ENCODE peak calls at places on chromosomes 13 and 19, in six cellular contexts. E is heart right ventricle, Z is fibroblast of lung, X is GM12865, L is NT2/D1, V is dorsolateral prefrontal cortex. M is an unnamed sample.

GRCh38 chr19:7989071-7989575 is 16.3 kb downstream of the ELAVL1 start:
- DNase-seq in V (no peak), E (no peak), X (no peak), L (peak; percentile 22), Z (no peak), M (no peak)

GRCh38 chr13:52739468-52740071 is at the start of gene CNMD:
- DNase-seq in Z (no peak), E (no peak), X (no peak), L (no peak), V (no peak), M (no peak)

GRCh38 chr19:39365531-39365930 is 23.3 kb downstream of the SAMD4B start:
- DNase-seq in X (no peak), Z (no peak), L (no peak), E (no peak), V (no peak), M (no peak)

GRCh38 chr19:44573183-44573582 is 40.2 kb upstream of the IGSF23 start:
- DNase-seq in L (no peak), E (no peak), X (no peak), Z (no peak), V (no peak), M (no peak)

GRCh38 chr13:51587372-51587771 is 3.1 kb downstream of the WDFY2 start:
- DNase-seq in V (no peak), Z (no peak), L (no peak), X (no peak), E (no peak), M (no peak)

GRCh38 chr13:45626731-45627374 is 11.3 kb upstream of the ERICH6B start:
- DNase-seq in Z (no peak), V (no peak), L (no peak), E (no peak), X (no peak), M (no peak)

GRCh38 chr19:30319876-30320275 is 52.3 kb upstream of the ZNF536 start:
- DNase-seq in X (no peak), V (no peak), E (no peak), Z (no peak), L (no peak), M (no peak)

GRCh38 chr13:110126391-110126961 is 180.5 kb downstream of the COL4A1 start:
- DNase-seq in X (no peak), Z (peak; percentile 95), E (peak; percentile 77), L (peak; percentile 84), V (no peak), M (peak; percentile 91)

GRCh38 chr13:96003304-96003703 is 49.9 kb downstream of the UGGT2 start:
- DNase-seq in V (no peak), Z (peak; percentile 8), L (no peak), X (no peak), E (no peak), M (no peak)

GRCh38 chr19:51689751-51690358 is 3.3 kb upstream of the SPACA6 start:
- DNase-seq in L (peak; percentile 49), E (peak; percentile 46), V (no peak), X (no peak), Z (peak; percentile 41), M (no peak)

GRCh38 chr13:36907801-36908200 is 12.2 kb downstream of the SMAD9 start:
- DNase-seq in X (no peak), E (no peak), Z (no peak), L (no peak), V (no peak), M (no peak)

GRCh38 chr19:12365094-12365371 is 450 bp downstream of the ZNF442 start:
- DNase-seq in L (no peak), V (no peak), X (no peak), Z (peak; percentile 18), E (peak; percentile 16), M (no peak)

GRCh38 chr19:16160943-16161560 is 12.3 kb downstream of the CIB3 start:
- DNase-seq in L (no peak), V (no peak), Z (peak; percentile 67), E (no peak), X (no peak), M (peak; percentile 39)

DNA sequence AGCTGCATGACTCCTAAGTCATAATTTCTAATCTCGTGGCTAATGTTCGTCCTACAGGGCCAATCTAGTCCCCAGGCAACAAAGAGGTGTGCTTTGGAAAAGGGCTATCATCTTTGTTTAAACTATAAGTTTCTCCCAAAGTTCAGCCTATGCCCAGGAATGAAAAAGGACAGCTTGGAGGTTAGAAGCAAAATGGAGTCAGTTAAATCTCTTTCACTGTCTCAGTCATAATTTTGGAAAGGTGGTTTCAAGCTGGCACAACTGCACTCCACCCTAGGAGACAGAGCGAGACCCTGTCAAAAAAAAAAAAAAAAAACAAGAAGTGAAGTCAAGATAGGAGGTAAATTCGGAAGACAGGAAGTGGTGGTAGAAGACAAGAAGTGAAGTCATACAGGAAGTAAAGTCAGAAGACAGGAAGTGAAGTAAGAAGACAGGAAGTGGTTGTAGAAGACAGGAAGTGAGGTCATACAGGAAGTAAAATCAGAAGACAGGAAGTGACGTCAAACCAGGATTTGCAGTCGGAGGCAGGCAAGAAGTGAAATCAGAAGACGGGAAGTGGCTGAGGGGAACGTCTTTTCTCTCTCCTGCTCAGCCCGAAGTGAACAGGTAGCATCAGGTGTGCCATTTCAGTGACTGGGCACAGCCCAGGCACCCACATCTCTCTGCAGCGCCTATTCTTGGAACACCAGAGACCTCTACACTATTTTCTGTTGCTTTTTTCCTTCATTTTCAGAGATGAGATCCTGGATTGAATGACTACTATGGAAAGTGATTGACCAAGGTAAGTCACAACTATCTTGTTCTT is 32.2 kb downstream of the GP6 start:
- DNase-seq in L (peak; percentile 42), Z (peak; percentile 46), E (no peak), V (no peak), X (peak; percentile 93), M (peak; percentile 41)
- H3K4me3 ChIP-seq in L (no peak overlapping the region), Z (no peak overlapping the region), E (no peak overlapping the region), V (peak overlapping the region; percentile 63), X (peak overlapping the region; percentile 75), M (peak overlapping the region; percentile 46)

DNA sequence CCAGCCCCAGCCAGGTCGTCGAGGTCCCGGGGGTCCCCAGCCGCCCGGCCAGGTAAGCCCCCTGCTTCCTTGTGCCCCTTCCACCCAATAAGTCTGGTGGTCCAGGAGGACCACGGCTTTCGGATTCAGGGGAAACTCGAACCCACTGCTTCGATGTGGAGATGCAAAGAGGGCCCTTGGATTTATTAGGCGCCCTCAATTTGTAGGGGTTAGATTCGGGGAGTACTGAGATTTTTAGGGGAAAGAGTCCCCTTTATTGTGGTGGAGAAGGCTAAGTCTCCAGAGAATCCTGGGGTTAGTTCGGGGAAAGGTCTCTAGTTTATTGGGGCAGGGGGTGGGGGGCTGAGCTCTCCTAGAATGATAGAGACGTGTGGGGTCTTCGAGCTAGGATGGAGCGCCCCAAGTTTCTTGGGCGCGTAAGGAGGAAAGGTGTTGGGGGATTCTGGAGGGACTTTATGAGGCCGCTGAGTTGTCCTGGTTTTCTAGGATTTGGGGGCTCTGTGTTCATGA is 3.8 kb upstream of the LTBP4 start:
- DNase-seq in L (no peak), X (no peak), E (no peak), Z (no peak), V (no peak), M (no peak)
- H3K4me3 ChIP-seq in L (peak overlapping the region; percentile 34), X (no peak overlapping the region), E (peak overlapping the region; percentile 50), Z (peak overlapping the region; percentile 62), V (peak overlapping the region; percentile 42), M (peak overlapping the region; percentile 51)

DNA sequence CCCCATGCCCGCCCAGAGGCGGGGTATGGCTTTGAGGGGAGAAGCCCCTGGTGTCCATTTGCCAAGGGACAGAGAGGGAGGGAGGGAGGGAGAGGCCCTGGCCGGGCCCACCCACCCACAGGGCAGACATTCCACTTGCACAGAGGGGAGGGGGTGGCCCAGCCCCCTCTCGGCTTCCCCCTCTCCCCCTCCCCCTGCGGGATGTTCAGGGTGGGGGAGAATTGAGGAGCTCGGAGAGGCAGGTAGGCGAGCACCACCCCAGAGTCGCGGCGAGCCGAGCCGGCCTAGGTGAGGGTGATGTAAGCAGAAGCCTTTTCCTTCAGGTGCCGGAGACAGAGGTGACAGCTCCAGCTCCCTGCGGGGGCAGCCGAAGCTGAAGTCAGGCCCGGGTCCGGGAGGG is 12.2 kb downstream of the DPF1 start:
- DNase-seq in X (no peak), E (no peak), Z (no peak), V (no peak), L (no peak), M (no peak)
- H3K4me3 ChIP-seq in X (no peak overlapping the region), E (no peak overlapping the region), Z (no peak overlapping the region), V (peak overlapping the region; percentile 55), L (no peak overlapping the region), M (no peak overlapping the region)

GRCh38 chr19:49679832-49680472 is 2.9 kb downstream of the PRMT1 start:
- DNase-seq in V (no peak), L (no peak), E (no peak), X (no peak), Z (no peak), M (no peak)
- H3K4me3 ChIP-seq in V (peak overlapping the region; percentile 41), L (peak overlapping the region; percentile 4), E (no peak overlapping the region), X (peak overlapping the region; percentile 35), Z (peak overlapping the region; percentile 32), M (peak overlapping the region; percentile 20)

DNA sequence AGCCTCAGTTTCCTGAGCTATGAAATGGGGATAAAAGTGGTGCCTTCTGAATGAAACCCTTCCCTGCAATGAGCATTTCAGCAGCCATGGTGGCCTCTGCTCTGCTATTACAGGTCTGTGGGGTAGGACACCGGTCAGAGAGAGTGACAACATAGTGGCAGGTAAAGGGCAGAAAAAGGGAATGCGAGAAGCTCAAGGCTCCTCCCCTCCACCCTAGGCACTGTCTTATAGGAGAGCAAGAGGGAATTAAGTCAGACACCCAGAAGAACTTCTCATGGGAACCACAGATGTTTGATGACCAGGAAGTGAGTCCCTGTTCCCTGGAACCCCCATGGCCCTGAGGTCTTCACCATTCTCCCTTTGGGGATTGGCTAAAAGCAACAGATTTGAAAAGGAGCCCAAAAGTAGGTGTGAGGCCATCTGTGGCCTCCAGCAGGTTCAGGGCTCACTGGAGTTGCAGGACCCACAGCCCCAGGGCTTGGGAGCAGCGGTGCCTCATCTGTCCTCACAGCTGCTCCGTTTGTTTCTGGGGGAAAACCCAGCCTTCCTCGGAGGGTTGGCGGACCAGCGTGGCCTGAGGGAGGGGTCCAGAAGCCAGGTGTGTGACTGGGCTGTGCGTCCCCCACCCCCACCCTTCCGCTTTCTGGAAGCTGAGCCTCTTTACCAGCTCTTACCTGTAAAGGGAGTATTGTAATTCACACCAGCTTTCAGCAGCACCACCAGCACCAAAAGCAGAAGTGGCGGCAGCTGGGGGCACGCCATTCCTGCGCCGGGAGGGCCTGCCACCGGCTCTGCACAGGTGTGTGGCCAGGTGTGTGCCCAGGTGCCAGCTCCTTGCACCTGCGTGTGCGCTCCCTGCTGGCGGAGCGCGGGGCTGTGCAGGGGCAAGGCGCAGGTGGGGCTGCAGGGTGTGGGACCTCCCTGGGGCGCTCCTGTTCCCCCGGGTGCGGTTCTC is 19.4 kb downstream of the IQCN start:
- DNase-seq in L (no peak), V (no peak), E (no peak), Z (no peak), X (no peak), M (no peak)
- H3K4me3 ChIP-seq in L (no peak overlapping the region), V (no peak overlapping the region), E (no peak overlapping the region), Z (no peak overlapping the region), X (no peak overlapping the region), M (no peak overlapping the region)

M was measured in skeletal muscle cell.